ENCODE peak calls at places on chromosomes 5 and 9, in seven cellular contexts. O is aorta; X is mammary epithelial cell; G is PC-9; C is CD8-positive, alpha-beta T cell; N is cardiac muscle cell; J is MM.1S. B is an unnamed sample.

GRCh38 chr5:77394064-77394716 is 97.9 kb downstream of the WDR41 start:
- DNase-seq in O (no peak), X (no peak), G (no peak), C (no peak), N (no peak), J (no peak), B (no peak)

GRCh38 chr9:124882221-124882620 is 20.3 kb downstream of the ARPC5L start:
- DNase-seq in O (no peak), X (no peak), G (no peak), C (no peak), N (no peak), J (no peak), B (no peak)

GRCh38 chr9:110942522-110942921 is 95.7 kb downstream of the LPAR1 start:
- DNase-seq in O (no peak), X (no peak), G (no peak), C (no peak), N (peak; percentile 73), J (no peak), B (no peak)

GRCh38 chr9:73074176-73074708 is 77.4 kb upstream of the ANXA1 start:
- DNase-seq in O (no peak), X (no peak), G (no peak), C (no peak), N (no peak), J (no peak), B (no peak)

GRCh38 chr5:34957299-34957698 is 27.9 kb downstream of the DNAJC21 start:
- DNase-seq in O (no peak), X (no peak), G (no peak), C (no peak), N (peak; percentile 20), J (no peak), B (no peak)

GRCh38 chr9:23820731-23821399 is 5.2 kb downstream of the ELAVL2 start:
- DNase-seq in O (no peak), X (no peak), G (no peak), C (no peak), N (no peak), J (no peak), B (no peak)

GRCh38 chr9:134993996-134994720 is 76.4 kb upstream of the FCN1 start:
- DNase-seq in O (peak; percentile 67), X (no peak), G (no peak), C (no peak), N (no peak), J (no peak), B (no peak)

GRCh38 chr5:82938901-82939300 is 138.3 kb downstream of the TMEM167A start:
- DNase-seq in O (no peak), X (no peak), G (no peak), C (no peak), N (no peak), J (no peak), B (no peak)

GRCh38 chr9:11933926-11934325 is 759.3 kb upstream of the TYRP1 start:
- DNase-seq in O (no peak), X (no peak), G (no peak), C (no peak), N (peak; percentile 68), J (no peak), B (no peak)

GRCh38 chr5:80177236-80177635 is 78.6 kb downstream of the SERINC5 start:
- DNase-seq in O (no peak), X (no peak), G (no peak), C (no peak), N (no peak), J (no peak), B (no peak)
- H3K4me1 ChIP-seq in O (no peaks in the 10 kb centered on the region), X (peaks cover 10% of the 10 kb centered on the region), G (peaks cover 33% of the 10 kb centered on the region), C (peaks cover 54% of the 10 kb centered on the region), N (peaks cover 24% of the 10 kb centered on the region), J (peaks cover 17% of the 10 kb centered on the region), B (peaks cover 18% of the 10 kb centered on the region)

GRCh38 chr5:142872795-142873194 is 102.6 kb downstream of the ARHGAP26 start:
- DNase-seq in O (no peak), X (peak; percentile 98), G (peak; percentile 88), C (no peak), N (peak; percentile 47), J (no peak), B (peak; percentile 32)

GRCh38 chr5:142870552-142870951 is 100.4 kb downstream of the ARHGAP26 start:
- DNase-seq in O (no peak), X (peak; percentile 12), G (no peak), C (no peak), N (no peak), J (no peak), B (no peak)

GRCh38 chr5:142871056-142871879 is 101.1 kb downstream of the ARHGAP26 start:
- DNase-seq in O (no peak), X (peak; percentile 88), G (no peak), C (no peak), N (no peak), J (no peak), B (peak; percentile 87)

GRCh38 chr5:142872217-142872616 is 102.0 kb downstream of the ARHGAP26 start:
- DNase-seq in O (no peak), X (no peak), G (no peak), C (no peak), N (no peak), J (no peak), B (no peak)

DNA sequence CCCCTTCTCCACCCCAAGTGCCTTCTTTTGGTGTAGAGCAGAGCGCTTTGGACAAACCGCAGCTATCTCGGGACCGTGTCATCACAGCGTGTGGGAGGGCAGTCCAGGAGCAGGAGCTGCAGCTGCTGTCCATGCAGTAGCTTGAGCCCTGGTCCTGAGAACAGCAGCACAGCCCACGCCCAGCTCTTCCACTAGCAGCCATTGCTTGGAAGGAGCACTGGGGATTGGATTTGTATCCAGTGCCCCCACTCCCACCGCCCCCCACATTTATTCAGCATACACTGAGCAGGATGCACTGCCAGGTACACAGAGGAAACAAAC is 101.7 kb downstream of the ARHGAP26 start:
- DNase-seq in O (no peak), X (peak; percentile 54), G (no peak), C (no peak), N (peak; percentile 73), J (no peak), B (no peak)
- H3K27ac ChIP-seq in O (no peak overlapping the region), X (peak overlapping the region; percentile 60), G (peak overlapping the region; percentile 78), C (no peak overlapping the region), N (no peak overlapping the region), J (no peak overlapping the region), B (peak overlapping the region; percentile 64)

GRCh38 chr5:162939962-162940361 is 497.4 kb upstream of the CCNG1 start:
- DNase-seq in O (no peak), X (no peak), G (no peak), C (no peak), N (no peak), J (no peak), B (no peak)
- H3K9me3 ChIP-seq in O (peaks cover 5% of the 10 kb centered on the region), X (peaks cover 6% of the 10 kb centered on the region), G (no peaks in the 10 kb centered on the region), C (no peaks in the 10 kb centered on the region), N (no peaks in the 10 kb centered on the region), J (no peaks in the 10 kb centered on the region), B (no peaks in the 10 kb centered on the region)

GRCh38 chr5:179617930-179618329 is 5.5 kb downstream of the HNRNPH1 start:
- DNase-seq in O (peak; percentile 22), X (no peak), G (no peak), C (no peak), N (no peak), J (no peak), B (no peak)
- H3K4me1 ChIP-seq in O (no peaks in the 10 kb centered on the region), X (peaks cover 22% of the 10 kb centered on the region), G (peaks cover 28% of the 10 kb centered on the region), C (peaks cover 72% of the 10 kb centered on the region), N (peaks cover 26% of the 10 kb centered on the region), J (peaks cover 27% of the 10 kb centered on the region), B (peaks cover 34% of the 10 kb centered on the region)

DNA sequence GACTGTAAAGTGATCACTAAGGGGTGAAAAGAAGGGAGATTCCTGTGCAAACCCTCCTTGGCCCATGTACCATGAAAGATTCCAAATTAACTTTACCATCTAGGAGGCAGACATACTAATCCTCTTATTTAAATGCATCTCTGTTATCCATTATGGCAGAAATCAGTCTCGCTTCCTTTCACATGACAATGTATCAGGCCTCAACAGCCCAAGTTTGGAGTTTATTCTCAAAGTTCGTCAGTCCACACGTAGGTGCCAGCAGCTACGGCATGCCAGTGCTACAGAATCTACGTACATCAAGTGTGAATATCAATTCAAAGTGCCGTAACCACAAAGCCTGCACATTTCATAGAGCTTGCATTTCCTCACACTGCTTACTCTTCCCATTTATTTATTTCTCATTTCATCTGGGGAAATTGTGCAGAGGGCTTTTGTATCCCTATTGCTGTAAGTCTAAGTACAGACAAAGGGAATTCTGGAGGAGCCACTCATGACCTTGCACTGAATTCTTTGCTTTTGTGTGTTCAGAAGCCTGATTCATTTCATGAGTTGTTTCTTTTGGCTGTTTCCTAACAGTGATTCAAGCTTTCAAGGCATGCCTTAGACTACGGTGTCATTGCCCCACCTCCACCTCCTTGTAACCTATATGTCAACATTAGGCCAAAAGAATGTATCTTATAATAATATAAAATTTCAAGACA is 10.0 kb downstream of the ENC1 start:
- DNase-seq in O (no peak), X (peak; percentile 87), G (peak; percentile 91), C (peak; percentile 19), N (peak; percentile 81), J (no peak), B (no peak)
- H3K27ac ChIP-seq in O (no peak overlapping the region), X (peak overlapping the region; percentile 84), G (peak overlapping the region; percentile 90), C (peak overlapping the region; percentile 36), N (peak overlapping the region; percentile 49), J (no peak overlapping the region), B (no peak overlapping the region)

B was measured in thyroid gland.